ENCODE peak calls at places on chromosomes 5 and 9, in four cellular contexts. B, Z, N and Q are unnamed samples. For H3K4me1, the result is how much of the 10 kb centered on the place peaks cover.

GRCh38 chr5:135977375-135977928 is 22.7 kb upstream of the LECT2 start:
- DNase-seq in B (peak), Z (peak), N (peak), Q (peak)

GRCh38 chr5:15510092-15510491 is 10.1 kb downstream of the FBXL7 start:
- DNase-seq in B (no peak), Z (no peak), N (peak), Q (no peak)

GRCh38 chr5:17252543-17252942 is 35.1 kb downstream of the BASP1 start:
- DNase-seq in B (no peak), Z (no peak), N (peak), Q (peak)

GRCh38 chr9:126383395-126384104 is 56.9 kb downstream of the MVB12B start:
- DNase-seq in B (no peak), Z (no peak), N (no peak), Q (no peak)

GRCh38 chr5:6686916-6687409 is 26.3 kb upstream of the TENT4A start:
- DNase-seq in B (no peak), Z (no peak), N (peak), Q (peak)

GRCh38 chr5:149114403-149115312 is 26.6 kb upstream of the ABLIM3 start:
- DNase-seq in B (peak), Z (no peak), N (peak), Q (peak)

GRCh38 chr9:80061096-80061495 is 489.3 kb downstream of the TLE4 start:
- DNase-seq in B (no peak), Z (no peak), N (peak), Q (no peak)

GRCh38 chr5:50665091-50665490 is 1.3 kb upstream of the PARP8 start:
- DNase-seq in B (no peak), Z (no peak), N (no peak), Q (no peak)

GRCh38 chr5:180785794-180786221 is 16.8 kb downstream of the MGAT1 start:
- DNase-seq in B (no peak), Z (peak), N (peak), Q (peak)

GRCh38 chr9:967851-968641 is 8.4 kb upstream of the DMRT3 start:
- DNase-seq in B (no peak), Z (no peak), N (peak), Q (no peak)

GRCh38 chr5:180807654-180808414 is 5.2 kb upstream of the MGAT1 start:
- DNase-seq in B (no peak), Z (no peak), N (no peak), Q (no peak)

GRCh38 chr5:115415143-115415491 is 118.7 kb upstream of the CCDC112 start:
- DNase-seq in B (peak), Z (peak), N (peak), Q (peak)

GRCh38 chr5:68028131-68028727 is 187.3 kb upstream of the PIK3R1 start:
- DNase-seq in B (no peak), Z (no peak), N (no peak), Q (peak)

GRCh38 chr9:76895186-76895585 is 10.7 kb downstream of the PRUNE2 start:
- DNase-seq in B (no peak), Z (no peak), N (peak), Q (no peak)

GRCh38 chr9:132350861-132351315 is 3.9 kb downstream of the SETX start:
- DNase-seq in B (no peak), Z (no peak), N (peak), Q (peak)

GRCh38 chr9:89137548-89138462 is 40.8 kb downstream of the SHC3 start:
- DNase-seq in B (peak), Z (peak), N (peak), Q (peak)

GRCh38 chr9:109907810-109908458 is 127.9 kb downstream of the PALM2AKAP2 start:
- DNase-seq in B (no peak), Z (no peak), N (no peak), Q (no peak)

GRCh38 chr5:36457511-36458260 is 148.7 kb upstream of the SLC1A3 start:
- DNase-seq in B (no peak), Z (no peak), N (no peak), Q (no peak)

GRCh38 chr9:1604942-1605560 is 410.1 kb upstream of the SMARCA2 start:
- DNase-seq in B (no peak), Z (no peak), N (no peak), Q (no peak)

GRCh38 chr5:67966712-67967111 is 248.8 kb upstream of the PIK3R1 start:
- DNase-seq in B (no peak), Z (no peak), N (no peak), Q (no peak)

GRCh38 chr9:13351768-13352386 is 72.4 kb upstream of the MPDZ start:
- DNase-seq in B (no peak), Z (no peak), N (peak), Q (peak)

GRCh38 chr9:12658531-12659209 is 34.5 kb upstream of the TYRP1 start:
- DNase-seq in B (no peak), Z (peak), N (no peak), Q (no peak)

GRCh38 chr5:137478043-137478442 is 21.1 kb downstream of the SPOCK1 start:
- DNase-seq in B (no peak), Z (no peak), N (no peak), Q (no peak)

GRCh38 chr5:2633992-2634391 is 117.5 kb downstream of the IRX2 start:
- DNase-seq in B (no peak), Z (peak), N (no peak), Q (no peak)

GRCh38 chr9:93451762-93452709 is 551 bp downstream of the FAM120A start:
- DNase-seq in B (peak), Z (peak), N (peak), Q (peak)

DNA sequence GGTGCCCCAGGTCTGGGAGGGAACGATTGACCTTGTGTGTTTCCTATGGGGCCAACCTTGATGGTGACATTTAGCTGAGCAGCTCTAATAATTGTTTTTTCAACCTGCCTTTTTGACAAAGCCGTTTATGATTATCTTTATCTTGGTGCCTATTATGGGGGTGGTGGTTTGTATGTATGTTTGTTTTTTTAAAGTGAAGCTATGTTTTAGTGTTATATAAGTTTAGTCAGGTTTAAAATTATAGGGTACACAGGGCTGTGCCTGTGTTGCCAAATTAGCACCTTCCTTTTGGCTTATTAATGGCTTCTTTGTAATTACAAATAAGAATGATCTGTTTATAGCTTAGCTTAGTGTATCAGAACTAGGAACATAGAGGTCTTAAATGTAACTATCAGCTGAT is 20.9 kb downstream of the TJP2 start:
- DNase-seq in B (no peak), Z (no peak), N (no peak), Q (no peak)
- H3K4me1 ChIP-seq in B (under half), Z (under half), N (under half), Q (under half)

GRCh38 chr9:34957492-34958410 is at the start of gene PHF24:
- DNase-seq in B (no peak), Z (no peak), N (no peak), Q (no peak)
- H3K9ac ChIP-seq in B (no peak), Z (no peak), N (no peak), Q (no peak)

GRCh38 chr9:134358026-134358967 is 32.0 kb downstream of the RXRA start:
- DNase-seq in B (no peak), Z (no peak), N (peak), Q (no peak)
- H3K4me1 ChIP-seq in B (under half), Z (half or more), N (under half), Q (under half)

GRCh38 chr5:178454821-178455479 is 135.2 kb downstream of the COL23A1 start:
- DNase-seq in B (no peak), Z (no peak), N (no peak), Q (no peak)

GRCh38 chr5:178453224-178453623 is 137.0 kb downstream of the COL23A1 start:
- DNase-seq in B (no peak), Z (no peak), N (peak), Q (no peak)

GRCh38 chr5:178455480-178455835 is 134.7 kb downstream of the COL23A1 start:
- DNase-seq in B (no peak), Z (no peak), N (no peak), Q (no peak)

GRCh38 chr5:178457471-178457870 is 132.7 kb downstream of the COL23A1 start:
- DNase-seq in B (no peak), Z (no peak), N (no peak), Q (no peak)

GRCh38 chr5:178454308-178454707 is 135.9 kb downstream of the COL23A1 start:
- DNase-seq in B (no peak), Z (no peak), N (no peak), Q (no peak)
- H3K9ac ChIP-seq in B (no peak), Z (no peak), N (no peak), Q (no peak)